ENCODE peak calls at places on chromosomes 13 and 19, in four cellular contexts. J, C, H and R are unnamed samples. For H3K4me1, the result is how much of the 10 kb centered on the place peaks cover.

GRCh38 chr13:71979616-71980015 is 112.6 kb upstream of the DACH1 start:
- DNase-seq in J (no peak), H (no peak), C (peak), R (no peak)

GRCh38 chr19:19537321-19538048 is 580 bp upstream of the CILP2 start:
- DNase-seq in J (no peak), H (peak), C (no peak), R (no peak)

GRCh38 chr19:15640904-15641597 is 354 bp downstream of the CYP4F3 start:
- DNase-seq in J (no peak), H (no peak), C (peak), R (peak)

GRCh38 chr19:12953456-12954149 is 3.4 kb downstream of the GADD45GIP1 start:
- DNase-seq in H (no peak), J (no peak), C (no peak), R (no peak)

GRCh38 chr13:113493315-113493951 is 2.9 kb upstream of the DCUN1D2 start:
- DNase-seq in H (no peak), C (peak), J (no peak), R (no peak)

GRCh38 chr19:48964205-48965032 is 690 bp upstream of the FTL start:
- DNase-seq in J (no peak), H (no peak), C (no peak), R (peak)

GRCh38 chr19:28472843-28473242 is 740.1 kb downstream of the UQCRFS1 start:
- DNase-seq in H (no peak), C (no peak), J (no peak), R (no peak)

GRCh38 chr13:107192289-107192688 is 624.4 kb upstream of the ARGLU1 start:
- DNase-seq in H (no peak), C (no peak), J (no peak), R (no peak)

GRCh38 chr19:48962029-48962848 is 2.9 kb upstream of the FTL start:
- DNase-seq in C (no peak), H (peak), J (no peak), R (peak)

GRCh38 chr13:32159147-32159869 is 127.7 kb downstream of the FRY start:
- DNase-seq in J (no peak), C (no peak), H (no peak), R (no peak)

GRCh38 chr13:85412448-85412847 is 386.8 kb downstream of the SLITRK6 start:
- DNase-seq in H (no peak), C (no peak), J (no peak), R (no peak)

GRCh38 chr13:111006508-111007031 is 91.7 kb upstream of the ANKRD10 start:
- DNase-seq in H (no peak), C (no peak), J (peak), R (no peak)

GRCh38 chr19:45478454-45479238 is 10.8 kb downstream of the FOSB start:
- DNase-seq in J (peak), C (peak), H (peak), R (peak)

GRCh38 chr13:103812966-103813365 is 746.7 kb upstream of the SLC10A2 start:
- DNase-seq in H (no peak), C (no peak), J (no peak), R (no peak)

GRCh38 chr13:68736961-68737360 is 1370.7 kb upstream of the ATXN8OS start:
- DNase-seq in H (no peak), J (no peak), C (no peak), R (no peak)

GRCh38 chr13:24254151-24254810 is 55.1 kb upstream of the C1QTNF9 start:
- DNase-seq in C (no peak), H (peak), J (no peak), R (no peak)

GRCh38 chr13:45055198-45055901 is 65.0 kb upstream of the GTF2F2 start:
- DNase-seq in C (peak), H (no peak), J (no peak), R (no peak)

GRCh38 chr19:10586396-10586795 is 716 bp downstream of the AP1M2 start:
- DNase-seq in H (no peak), C (no peak), J (no peak), R (no peak)

GRCh38 chr13:110458017-110458416 is 103.5 kb downstream of the RAB20 start:
- DNase-seq in J (no peak), H (no peak), C (no peak), R (no peak)

GRCh38 chr13:33932765-33933406 is 114.9 kb downstream of the RFC3 start:
- DNase-seq in H (no peak), C (peak), J (no peak), R (no peak)

GRCh38 chr13:99961634-99962033 is 9.9 kb downstream of the ZIC5 start:
- DNase-seq in H (no peak), J (no peak), C (no peak), R (no peak)
- H3K27ac ChIP-seq in H (no peak), J (no peak), C (no peak), R (no peak)

GRCh38 chr13:98544105-98544710 is 32.7 kb downstream of the STK24 start:
- DNase-seq in H (no peak), J (no peak), C (no peak), R (no peak)

GRCh38 chr13:98543380-98544104 is 33.4 kb downstream of the STK24 start:
- DNase-seq in H (no peak), C (no peak), J (no peak), R (no peak)

GRCh38 chr13:98541701-98542203 is 35.2 kb downstream of the STK24 start:
- DNase-seq in C (no peak), H (no peak), J (no peak), R (no peak)

GRCh38 chr13:98541211-98541610 is 35.7 kb downstream of the STK24 start:
- DNase-seq in H (no peak), C (no peak), J (no peak), R (no peak)

DNA sequence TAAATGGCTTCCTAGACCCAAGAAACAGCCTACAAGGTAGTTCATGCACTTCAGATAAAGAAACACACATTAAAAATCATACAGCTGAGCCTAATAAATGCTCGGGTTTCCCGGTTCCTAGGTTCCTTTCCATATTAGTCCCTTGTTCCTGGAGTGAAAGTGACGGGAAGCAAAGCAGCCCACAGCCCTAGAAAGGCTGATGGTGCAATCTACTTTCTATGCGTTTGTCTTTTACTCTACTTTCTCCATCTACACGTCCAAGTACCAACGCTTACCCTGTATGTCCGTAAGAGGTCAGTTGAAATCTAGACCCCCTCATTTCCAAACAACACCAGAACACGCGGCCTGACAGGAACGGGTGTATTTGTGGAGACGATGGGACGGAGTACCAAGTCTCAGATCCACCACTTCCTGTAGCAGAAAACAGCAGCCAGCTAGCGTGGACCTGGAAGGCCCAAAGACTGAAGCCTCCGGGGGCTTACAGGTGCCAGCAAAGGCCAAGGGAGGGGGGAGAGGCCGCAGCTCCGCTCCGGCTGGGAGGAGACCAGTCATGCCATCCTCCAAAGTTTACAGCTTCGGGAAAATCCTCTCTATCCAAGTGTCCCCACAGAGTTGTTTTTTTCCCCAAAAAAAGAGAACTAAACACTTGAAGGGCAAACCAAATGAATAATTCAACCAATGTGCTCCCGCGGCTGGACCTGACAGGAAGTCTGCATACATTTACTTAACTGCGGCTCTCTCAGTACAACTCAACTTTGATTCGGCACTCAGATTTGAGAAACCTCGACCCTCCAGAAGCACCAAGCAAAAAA is 34.1 kb downstream of the STK24 start:
- DNase-seq in J (no peak), H (no peak), C (no peak), R (no peak)
- H3K4me1 ChIP-seq in J (under half), H (half or more), C (under half), R (under half)

DNA sequence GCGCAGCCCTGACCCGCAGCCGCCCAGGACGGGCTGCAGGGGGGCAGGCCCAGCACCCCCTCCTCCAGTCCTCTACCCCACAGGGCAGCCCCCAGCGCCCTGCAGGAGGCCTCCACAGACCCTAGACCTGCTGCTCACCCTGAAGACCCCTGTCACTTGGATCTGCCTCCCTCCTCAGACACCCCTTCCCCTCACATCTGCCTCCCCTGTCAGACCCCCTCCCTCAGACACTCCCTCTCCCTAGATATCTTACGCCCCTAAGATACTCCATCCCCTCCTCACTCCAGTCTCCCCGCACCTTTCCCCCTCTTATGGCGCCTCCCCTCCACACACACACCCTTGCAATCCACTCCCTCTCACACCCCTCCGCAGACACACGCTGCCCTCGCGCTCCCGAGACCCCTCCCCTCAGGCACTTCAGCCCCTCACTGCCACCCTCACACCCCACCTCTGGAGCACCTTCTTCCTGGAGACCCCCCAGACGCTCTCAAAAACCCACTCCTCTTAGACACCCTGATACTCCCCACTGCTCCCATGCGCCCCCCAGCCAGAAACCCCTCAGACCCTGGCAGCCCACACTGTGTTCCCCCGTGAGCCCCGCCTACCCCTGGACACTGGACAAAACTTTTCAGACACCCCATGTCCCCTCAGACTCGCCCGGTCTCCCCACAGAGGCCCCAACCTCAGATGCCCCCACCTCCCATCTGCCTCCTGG is 14.6 kb downstream of the ERFL start:
- DNase-seq in C (no peak), H (no peak), J (no peak), R (no peak)
- H3K27ac ChIP-seq in C (no peak), H (no peak), J (no peak), R (no peak)

DNA sequence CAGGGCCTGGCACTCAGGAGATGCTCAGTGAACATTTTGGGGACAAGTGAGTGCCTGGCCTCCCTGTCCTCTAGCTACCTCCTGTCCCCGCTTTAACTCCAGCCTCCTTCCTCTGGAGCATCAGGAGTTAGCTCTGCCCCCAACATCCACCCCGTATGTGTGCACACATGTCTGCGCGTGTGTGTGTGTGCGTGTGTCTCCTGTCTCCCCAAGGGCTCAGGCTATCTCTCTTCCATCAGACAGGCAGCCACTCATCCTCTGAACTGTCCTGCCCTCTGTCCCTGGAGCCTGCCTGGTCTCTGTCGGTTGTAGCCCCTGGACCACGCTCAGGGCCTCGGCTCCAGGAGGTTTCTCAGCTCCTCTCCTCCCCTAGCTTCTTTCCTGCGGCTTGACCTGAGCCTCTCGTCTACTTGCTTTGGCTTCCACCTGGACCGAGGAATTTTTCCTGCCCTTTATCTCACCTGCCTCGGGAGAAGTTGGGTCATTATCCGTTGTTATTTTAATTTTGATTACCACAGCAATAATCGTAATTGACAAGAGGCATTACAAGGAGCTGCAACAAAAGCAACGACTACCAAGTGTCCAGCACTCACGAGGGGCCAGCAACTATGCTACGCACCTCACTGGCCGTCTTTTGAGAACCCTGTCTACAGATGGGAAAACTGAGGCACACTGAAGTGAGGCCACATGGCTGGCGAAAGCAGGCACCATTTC is 32.0 kb upstream of the ASF1B start:
- DNase-seq in H (no peak), J (no peak), C (no peak), R (no peak)
- H3K4me1 ChIP-seq in H (under half), J (under half), C (under half), R (under half)

GRCh38 chr13:39462456-39462855 is 140.5 kb downstream of the LHFPL6 start:
- DNase-seq in H (no peak), C (peak), J (no peak), R (no peak)
- H3K27ac ChIP-seq in H (no peak), C (no peak), J (no peak), R (no peak)

GRCh38 chr19:3107658-3108057 is 13.5 kb downstream of the GNA11 start:
- DNase-seq in H (no peak), J (no peak), C (no peak), R (no peak)
- H3K4me1 ChIP-seq in H (under half), J (under half), C (under half), R (under half)